ENCODE peak calls at places on chromosome 17, in eight cellular contexts. Z is CD4-positive, alpha-beta memory T cell; C is CD8-positive, alpha-beta memory T cell; I is fibroblast of lung; K is psoas muscle; Q is A673; F is aorta; B is upper lobe of left lung. M is an unnamed sample. For H3K27me3, the result is how much of the 10 kb centered on the place peaks cover.

GRCh38 chr17:59361916-59362810 is 30.7 kb downstream of the YPEL2 start:
- DNase-seq in B (no peak), Z (peak), Q (peak), I (peak), F (no peak), C (peak), K (no peak), M (peak)

GRCh38 chr17:7139400-7139799 is 24.8 kb upstream of the ASGR2 start:
- DNase-seq in Z (no peak), F (no peak), C (no peak), B (no peak), K (no peak), Q (no peak), I (no peak), M (no peak)

GRCh38 chr17:14738652-14738988 is 437.7 kb downstream of the HS3ST3B1 start:
- DNase-seq in F (no peak), C (no peak), Q (no peak), Z (no peak), I (no peak), K (no peak), B (no peak), M (no peak)

GRCh38 chr17:19904924-19905323 is 37.2 kb upstream of the ULK2 start:
- DNase-seq in K (no peak), Z (no peak), I (no peak), B (peak), Q (no peak), C (no peak), F (no peak), M (no peak)

GRCh38 chr17:18129041-18129502 is 20.5 kb downstream of the MYO15A start:
- DNase-seq in B (peak), K (no peak), C (no peak), Q (peak), I (peak), F (no peak), Z (no peak), M (no peak)

GRCh38 chr17:60141111-60142018 is 8.4 kb upstream of the CA4 start:
- DNase-seq in Z (no peak), K (peak), B (no peak), C (no peak), I (peak), Q (no peak), F (no peak), M (no peak)

GRCh38 chr17:45284176-45285140 is 22.6 kb upstream of the SPATA32 start:
- DNase-seq in C (no peak), Q (no peak), B (no peak), Z (no peak), I (no peak), F (no peak), K (peak), M (no peak)

GRCh38 chr17:53628011-53628410 is 194.7 kb upstream of the KIF2B start:
- DNase-seq in I (peak), Z (no peak), B (no peak), K (no peak), C (no peak), Q (peak), F (no peak), M (peak)

GRCh38 chr17:60393840-60394529 is 2.1 kb upstream of the USP32 start:
- DNase-seq in K (no peak), C (no peak), I (no peak), Z (no peak), B (no peak), Q (no peak), F (no peak), M (no peak)

GRCh38 chr17:41792835-41793748 is 6.6 kb upstream of the JUP start:
- DNase-seq in I (peak), C (no peak), F (no peak), Q (no peak), K (no peak), B (peak), Z (no peak), M (peak)

GRCh38 chr17:10513284-10514067 is 4.9 kb downstream of the MYH1 start:
- DNase-seq in C (no peak), F (no peak), K (no peak), Q (no peak), B (no peak), I (no peak), Z (no peak), M (peak)

GRCh38 chr17:81603846-81604610 is 32.9 kb downstream of the NPLOC4 start:
- DNase-seq in F (no peak), I (no peak), C (no peak), Q (no peak), K (no peak), Z (no peak), B (no peak), M (no peak)

GRCh38 chr17:4433515-4434031 is at the start of gene SPNS3:
- DNase-seq in Q (no peak), B (peak), Z (no peak), I (no peak), C (peak), K (no peak), F (no peak), M (no peak)

GRCh38 chr17:72560303-72561247 is 439.8 kb downstream of the SOX9 start:
- DNase-seq in K (no peak), Z (peak), I (peak), C (peak), F (peak), B (peak), Q (peak), M (peak)

GRCh38 chr17:4837471-4838305 is 4.5 kb downstream of the MINK1 start:
- DNase-seq in Q (no peak), K (no peak), B (no peak), I (no peak), F (no peak), C (no peak), Z (no peak), M (no peak)

GRCh38 chr17:61816538-61816937 is 46.8 kb downstream of the BRIP1 start:
- DNase-seq in Q (peak), B (no peak), I (peak), C (no peak), Z (no peak), K (no peak), F (no peak), M (no peak)

GRCh38 chr17:72614871-72615626 is 477.4 kb downstream of the SLC39A11 start:
- DNase-seq in I (peak), Z (no peak), F (no peak), C (no peak), K (no peak), Q (no peak), B (no peak), M (peak)

GRCh38 chr17:66426397-66427033 is 124.1 kb downstream of the PRKCA start:
- DNase-seq in B (no peak), I (peak), C (peak), K (no peak), F (no peak), Q (peak), Z (peak), M (no peak)

GRCh38 chr17:82446124-82446523 is 4.4 kb downstream of the CYBC1 start:
- DNase-seq in Z (no peak), K (no peak), Q (no peak), C (no peak), B (no peak), I (no peak), F (no peak), M (no peak)

GRCh38 chr17:41651625-41652460 is 27.5 kb upstream of the KRT17 start:
- DNase-seq in I (no peak), B (peak), Z (no peak), K (peak), C (no peak), Q (no peak), F (no peak), M (peak)

GRCh38 chr17:81509687-81510523 is 2.7 kb downstream of the ACTG1 start:
- DNase-seq in I (no peak), F (no peak), Q (no peak), Z (peak), C (no peak), B (no peak), K (no peak), M (no peak)

GRCh38 chr17:66834919-66835454 is at the start of gene CACNG5:
- DNase-seq in F (no peak), I (no peak), B (no peak), Q (peak), K (no peak), Z (no peak), C (no peak), M (no peak)

GRCh38 chr17:17015221-17015620 is 27.0 kb upstream of the MPRIP start:
- DNase-seq in Z (no peak), B (no peak), C (peak), Q (no peak), F (peak), K (no peak), I (no peak), M (no peak)

GRCh38 chr17:65656390-65657250 is 95.2 kb upstream of the AXIN2 start:
- DNase-seq in Z (no peak), K (no peak), I (no peak), Q (no peak), C (no peak), F (no peak), B (no peak), M (no peak)

GRCh38 chr17:82671071-82671470 is 22.8 kb upstream of the WDR45B start:
- DNase-seq in Z (no peak), K (no peak), C (no peak), I (no peak), Q (no peak), F (peak), B (no peak), M (no peak)

GRCh38 chr17:31588512-31588911 is 197.0 kb downstream of the RAB11FIP4 start:
- DNase-seq in Z (no peak), K (no peak), I (no peak), B (no peak), Q (no peak), F (no peak), C (no peak), M (no peak)

GRCh38 chr17:50079334-50080095 is 15.6 kb upstream of the PDK2 start:
- DNase-seq in I (no peak), B (no peak), Z (no peak), F (peak), Q (peak), K (peak), C (no peak), M (peak)

GRCh38 chr17:64992325-64992802 is 64.2 kb downstream of the GNA13 start:
- DNase-seq in F (no peak), I (peak), B (no peak), Z (no peak), C (no peak), K (no peak), Q (no peak), M (no peak)

GRCh38 chr17:15463363-15463762 is 4.1 kb downstream of the CDRT4 start:
- DNase-seq in Z (no peak), Q (no peak), I (peak), B (peak), F (peak), C (no peak), K (no peak), M (peak)

GRCh38 chr17:73292031-73292531 is 19.7 kb downstream of the CDC42EP4 start:
- DNase-seq in Z (no peak), K (peak), F (peak), B (peak), Q (no peak), I (peak), C (no peak), M (no peak)

GRCh38 chr17:75524971-75525805 is at the start of gene LLGL2:
- DNase-seq in F (peak), I (peak), Z (peak), B (peak), C (peak), Q (peak), K (peak), M (no peak)

GRCh38 chr17:7281953-7282751 is 634 bp downstream of the SLC2A4 start:
- DNase-seq in Q (no peak), K (peak), B (no peak), Z (no peak), C (no peak), F (no peak), I (no peak), M (peak)

GRCh38 chr17:63961355-63962207 is 11.1 kb downstream of the SCN4A start:
- DNase-seq in Z (no peak), F (peak), Q (peak), K (peak), C (no peak), I (peak), B (peak), M (peak)

GRCh38 chr17:28370035-28370743 is at the start of gene VTN:
- DNase-seq in B (no peak), Q (peak), K (no peak), Z (no peak), F (no peak), C (no peak), I (peak), M (peak)

GRCh38 chr17:77404812-77405581 is 264.2 kb downstream of the SEC14L1 start:
- DNase-seq in C (peak), K (peak), F (peak), I (peak), Z (peak), Q (no peak), B (peak), M (peak)

GRCh38 chr17:42704495-42705494 is 22.5 kb downstream of the CNTNAP1 start:
- DNase-seq in I (no peak), B (no peak), C (no peak), K (no peak), Q (no peak), F (no peak), Z (no peak), M (no peak)

GRCh38 chr17:42953669-42954068 is 10.6 kb downstream of the AARSD1 start:
- DNase-seq in Q (no peak), C (no peak), F (no peak), I (no peak), B (no peak), Z (no peak), K (no peak), M (no peak)

GRCh38 chr17:42547001-42547461 is 5.7 kb upstream of the HSD17B1 start:
- DNase-seq in Z (no peak), Q (no peak), K (no peak), B (no peak), C (no peak), F (no peak), I (no peak), M (no peak)

GRCh38 chr17:3415610-3416009 is 4.4 kb downstream of the OR3A3 start:
- DNase-seq in I (no peak), C (no peak), F (no peak), B (no peak), Z (no peak), K (no peak), Q (no peak), M (no peak)

DNA sequence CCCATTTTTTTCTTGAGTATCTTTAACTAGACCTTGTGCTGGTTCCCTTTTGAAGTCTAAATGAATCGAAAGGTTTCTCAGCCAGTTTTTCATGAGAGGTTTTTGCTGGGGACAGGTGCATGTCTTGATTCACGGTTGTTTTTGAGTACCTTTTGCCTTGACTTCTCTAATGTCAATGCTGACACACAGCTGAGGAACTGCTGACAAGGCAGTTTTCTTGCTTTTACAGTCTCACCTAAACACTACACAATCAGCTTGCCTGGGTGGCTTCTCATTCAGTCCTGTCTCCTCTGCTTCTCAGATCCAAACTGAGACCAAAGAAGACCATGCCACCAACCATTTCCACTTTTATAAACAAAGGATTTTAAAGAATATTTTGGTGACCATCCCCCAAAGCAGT is 7.1 kb downstream of the OR3A3 start:
- DNase-seq in C (no peak), Z (no peak), F (no peak), K (no peak), Q (no peak), B (no peak), I (no peak), M (no peak)
- H3K27me3 ChIP-seq in C (under half), Z (under half), F (under half), K (under half), Q (under half), B (under half), I (under half), M (under half)

DNA sequence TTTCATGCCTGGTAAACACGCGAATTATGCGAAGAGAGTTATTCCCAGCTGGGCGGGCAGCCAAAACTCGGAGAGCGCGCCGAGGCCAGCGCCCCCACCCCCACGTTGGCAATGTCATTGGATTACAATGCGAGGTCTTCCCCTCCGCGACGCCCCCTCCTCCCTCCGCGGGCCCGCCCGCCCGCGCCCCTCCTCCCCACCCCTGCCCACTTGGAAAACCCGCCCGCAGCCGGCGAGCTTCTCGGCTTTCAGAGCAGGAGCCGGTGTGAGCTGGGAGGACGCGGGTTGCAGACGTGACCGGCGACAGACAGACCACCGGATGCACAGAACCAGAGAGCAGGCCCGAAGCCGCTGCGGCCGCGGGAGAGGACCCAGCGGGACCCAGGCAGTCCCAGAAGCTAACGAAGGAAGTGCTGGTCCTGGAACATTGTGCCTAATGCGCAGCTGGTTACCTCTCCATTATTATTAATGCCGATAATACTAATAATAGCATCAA is 4.0 kb downstream of the NOG start:
- DNase-seq in K (no peak), B (no peak), Z (no peak), F (peak), I (peak), Q (no peak), C (no peak), M (peak)
- H3K4me3 ChIP-seq in K (peak), B (peak), Z (no peak), F (peak), I (peak), Q (peak), C (peak), M (peak)

GRCh38 chr17:1324201-1324750 is 44.8 kb downstream of the TRARG1 start:
- DNase-seq in B (no peak), I (no peak), C (no peak), Q (no peak), Z (no peak), K (no peak), F (peak), M (no peak)
- H3K27me3 ChIP-seq in B (under half), I (under half), C (under half), Q (under half), Z (under half), K (under half), F (under half), M (under half)

DNA sequence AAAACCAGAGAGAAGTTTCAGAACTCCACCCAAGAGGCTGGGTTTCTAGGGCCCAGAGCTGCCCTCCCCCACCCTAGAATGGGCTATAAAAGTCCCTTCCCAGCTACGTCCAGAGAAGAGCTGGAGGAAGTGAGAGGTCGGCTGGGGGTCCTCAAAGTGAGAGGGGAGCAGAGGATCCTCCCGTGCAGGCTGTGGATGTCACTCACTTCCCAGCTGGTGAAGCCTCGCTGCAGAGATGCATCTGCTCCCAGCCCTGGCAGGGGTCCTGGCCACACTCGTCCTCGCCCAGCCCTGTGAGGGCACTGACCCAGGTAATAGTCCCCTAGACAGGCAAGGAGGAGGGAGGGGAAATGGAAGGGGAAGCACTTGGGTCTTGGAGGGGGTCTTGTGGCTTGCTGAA is at the start of gene EPX:
- DNase-seq in Q (no peak), K (no peak), Z (no peak), I (no peak), C (no peak), F (no peak), B (no peak), M (peak)
- H3K4me3 ChIP-seq in Q (no peak), K (no peak), Z (no peak), I (no peak), C (no peak), F (no peak), B (no peak), M (no peak)

GRCh38 chr17:79777844-79778503 is at the start of gene CBX2:
- DNase-seq in K (peak), C (peak), Q (peak), B (peak), Z (peak), F (peak), I (peak), M (peak)

GRCh38 chr17:79777166-79777843 is 643 bp upstream of the CBX2 start:
- DNase-seq in B (peak), Q (peak), Z (no peak), F (peak), C (no peak), K (peak), I (peak), M (peak)

GRCh38 chr17:79776378-79777165 is 1.4 kb upstream of the CBX2 start:
- DNase-seq in B (no peak), C (no peak), I (no peak), Z (no peak), F (peak), Q (no peak), K (no peak), M (no peak)

GRCh38 chr17:79774561-79774975 is 3.4 kb upstream of the CBX2 start:
- DNase-seq in Z (no peak), F (peak), C (no peak), K (no peak), Q (no peak), I (no peak), B (no peak), M (no peak)

GRCh38 chr17:79775635-79776034 is 2.3 kb upstream of the CBX2 start:
- DNase-seq in C (no peak), I (no peak), Z (no peak), B (no peak), Q (no peak), F (peak), K (no peak), M (no peak)
- H3K27me3 ChIP-seq in C (under half), I (under half), Z (under half), B (under half), Q (under half), F (under half), K (under half), M (under half)

GRCh38 chr17:39196191-39196819 is 1.2 kb downstream of the CACNB1 start:
- DNase-seq in Q (no peak), F (no peak), K (peak), C (no peak), B (no peak), I (no peak), Z (no peak), M (peak)
- H3K4me3 ChIP-seq in Q (peak), F (peak), K (peak), C (peak), B (peak), I (peak), Z (no peak), M (peak)

M was measured in SJCRH30.